ENCODE peak calls at places on chromosomes 6 and 20, in four cellular contexts. One of them, this sample, is unnamed.

GRCh38 chr6:81800666-81801065 is 48.2 kb upstream of the TENT5A start:
- DNase-seq in H1: no peak
- DNase-seq in HepG2: no peak
- DNase-seq in K562: no peak
- DNase-seq in this sample: no peak

GRCh38 chr6:79031821-79032590 is 46.0 kb downstream of the PHIP start:
- DNase-seq in H1: no peak
- DNase-seq in HepG2: no peak
- DNase-seq in K562: no peak
- DNase-seq in this sample: no peak

GRCh38 chr6:12548526-12548925 is 168.0 kb upstream of the PHACTR1 start:
- DNase-seq in H1: no peak
- DNase-seq in HepG2: no peak
- DNase-seq in K562: no peak
- DNase-seq in this sample: no peak

GRCh38 chr20:46438156-46438750 is 31.8 kb upstream of the ELMO2 start:
- DNase-seq in H1: no peak
- DNase-seq in HepG2: peak; percentile 50
- DNase-seq in K562: peak; percentile 32
- DNase-seq in this sample: peak; percentile 65

GRCh38 chr6:38262609-38263008 is 377.1 kb downstream of the BTBD9 start:
- DNase-seq in H1: no peak
- DNase-seq in HepG2: no peak
- DNase-seq in K562: no peak
- DNase-seq in this sample: no peak

GRCh38 chr20:21719592-21720214 is 14.2 kb downstream of the PAX1 start:
- DNase-seq in H1: peak; percentile 81
- DNase-seq in HepG2: peak; percentile 68
- DNase-seq in K562: peak; percentile 51
- DNase-seq in this sample: peak; percentile 78

GRCh38 chr6:36349240-36349639 is 12.6 kb upstream of the BNIP5 start:
- DNase-seq in H1: no peak
- DNase-seq in HepG2: no peak
- DNase-seq in K562: no peak
- DNase-seq in this sample: no peak

GRCh38 chr20:32600681-32601237 is 15.6 kb upstream of the NOL4L start:
- DNase-seq in H1: no peak
- DNase-seq in HepG2: no peak
- DNase-seq in K562: no peak
- DNase-seq in this sample: no peak

GRCh38 chr6:67563671-67564070 is 1071.4 kb upstream of the ADGRB3 start:
- DNase-seq in H1: no peak
- DNase-seq in HepG2: no peak
- DNase-seq in K562: no peak
- DNase-seq in this sample: no peak

GRCh38 chr20:18666803-18667460 is 79.1 kb downstream of the DTD1 start:
- DNase-seq in H1: no peak
- DNase-seq in HepG2: no peak
- DNase-seq in K562: no peak
- DNase-seq in this sample: no peak

GRCh38 chr20:53728359-53728758 is 134.7 kb upstream of the ZNF217 start:
- DNase-seq in H1: no peak
- DNase-seq in HepG2: no peak
- DNase-seq in K562: no peak
- DNase-seq in this sample: no peak

GRCh38 chr6:47234258-47234933 is 75.3 kb downstream of the TNFRSF21 start:
- DNase-seq in H1: no peak
- DNase-seq in HepG2: no peak
- DNase-seq in K562: no peak
- DNase-seq in this sample: no peak

GRCh38 chr6:43936476-43936875 is 166.5 kb downstream of the VEGFA start:
- DNase-seq in H1: no peak
- DNase-seq in HepG2: no peak
- DNase-seq in K562: no peak
- DNase-seq in this sample: no peak

GRCh38 chr6:259901-260508 is 32.3 kb upstream of the DUSP22 start:
- DNase-seq in H1: no peak
- DNase-seq in HepG2: no peak
- DNase-seq in K562: no peak
- DNase-seq in this sample: no peak

GRCh38 chr6:139337830-139338229 is 36.6 kb downstream of the CITED2 start:
- DNase-seq in H1: no peak
- DNase-seq in HepG2: no peak
- DNase-seq in K562: no peak
- DNase-seq in this sample: no peak

GRCh38 chr6:136244061-136244616 is 6.0 kb downstream of the MTFR2 start:
- DNase-seq in H1: no peak
- DNase-seq in HepG2: no peak
- DNase-seq in K562: no peak
- DNase-seq in this sample: no peak

GRCh38 chr6:136341967-136342366 is 52.3 kb upstream of the BCLAF1 start:
- DNase-seq in H1: no peak
- DNase-seq in HepG2: no peak
- DNase-seq in K562: peak; percentile 36
- DNase-seq in this sample: no peak

GRCh38 chr6:44268095-44268628 is 2.1 kb upstream of the TMEM151B start:
- DNase-seq in H1: peak; percentile 89
- DNase-seq in HepG2: peak; percentile 60
- DNase-seq in K562: peak; percentile 79
- DNase-seq in this sample: peak; percentile 53

GRCh38 chr6:120355822-120356221 is 978.5 kb downstream of the TBC1D32 start:
- DNase-seq in H1: no peak
- DNase-seq in HepG2: no peak
- DNase-seq in K562: no peak
- DNase-seq in this sample: no peak

GRCh38 chr20:50688256-50688655 is 3.1 kb downstream of the RIPOR3 start:
- DNase-seq in H1: no peak
- DNase-seq in HepG2: no peak
- DNase-seq in K562: no peak
- DNase-seq in this sample: no peak

GRCh38 chr6:14863896-14864850 is 381.7 kb upstream of the JARID2 start:
- DNase-seq in H1: no peak
- DNase-seq in HepG2: no peak
- DNase-seq in K562: peak; percentile 80
- DNase-seq in this sample: no peak

GRCh38 chr6:144151010-144151727 is 852 bp downstream of the STX11 start:
- DNase-seq in H1: no peak
- DNase-seq in HepG2: no peak
- DNase-seq in K562: peak; percentile 19
- DNase-seq in this sample: peak; percentile 3
- TF ChIP-seq PHF8 in H1: no peak
- TF ChIP-seq PHF8 in HepG2: no peak
- TF ChIP-seq PHF8 in K562: no peak
- TF ChIP-seq PHF8 in this sample: no peak

GRCh38 chr20:57716893-57717292 is 7.1 kb upstream of the PMEPA1 start:
- DNase-seq in H1: no peak
- DNase-seq in HepG2: no peak
- DNase-seq in K562: no peak
- DNase-seq in this sample: no peak
- TF ChIP-seq CEBPB in H1: no peak
- TF ChIP-seq CEBPB in HepG2: no peak
- TF ChIP-seq CEBPB in K562: no peak
- TF ChIP-seq CEBPB in this sample: no peak

GRCh38 chr20:23318347-23318746 is 32.2 kb upstream of the NXT1 start:
- DNase-seq in H1: no peak
- DNase-seq in HepG2: no peak
- DNase-seq in K562: no peak
- DNase-seq in this sample: no peak

GRCh38 chr20:23325107-23325506 is 25.5 kb upstream of the NXT1 start:
- DNase-seq in H1: no peak
- DNase-seq in HepG2: no peak
- DNase-seq in K562: no peak
- DNase-seq in this sample: no peak

GRCh38 chr20:23317081-23317480 is 33.5 kb upstream of the NXT1 start:
- DNase-seq in H1: no peak
- DNase-seq in HepG2: no peak
- DNase-seq in K562: no peak
- DNase-seq in this sample: no peak

GRCh38 chr20:23316626-23317025 is 34.0 kb upstream of the NXT1 start:
- DNase-seq in H1: no peak
- DNase-seq in HepG2: no peak
- DNase-seq in K562: no peak
- DNase-seq in this sample: no peak

GRCh38 chr20:23320317-23320716 is 30.3 kb upstream of the NXT1 start:
- DNase-seq in H1: no peak
- DNase-seq in HepG2: peak; percentile 47
- DNase-seq in K562: no peak
- DNase-seq in this sample: peak; percentile 55
- TF ChIP-seq PHF8 in H1: no peak
- TF ChIP-seq PHF8 in HepG2: no peak
- TF ChIP-seq PHF8 in K562: no peak
- TF ChIP-seq PHF8 in this sample: no peak

DNA sequence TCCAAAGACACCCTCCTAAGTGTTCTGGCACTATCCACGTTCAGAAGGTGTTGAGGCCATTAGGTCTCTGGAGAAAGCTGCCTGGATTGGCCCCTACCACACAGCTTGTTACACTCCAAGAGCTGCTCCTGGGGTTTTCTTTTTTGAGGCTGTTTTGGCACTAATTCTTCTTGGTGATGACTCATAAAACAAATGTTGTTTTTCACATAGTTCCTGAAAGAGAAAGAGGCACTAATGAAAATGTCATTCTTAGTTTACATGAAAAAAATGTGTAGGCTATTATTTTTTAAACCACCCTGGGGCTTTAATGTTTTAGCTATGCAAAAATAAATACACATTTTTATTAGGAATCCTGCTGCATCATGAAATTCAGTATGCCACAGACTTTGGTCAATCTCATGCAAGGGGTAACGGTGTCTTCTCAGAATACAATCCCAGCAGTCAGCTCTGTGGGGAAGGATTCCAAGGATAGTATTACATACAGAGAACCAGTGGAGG is 38.1 kb downstream of the TBPL1 start:
- DNase-seq in H1: no peak
- DNase-seq in HepG2: peak; percentile 21
- DNase-seq in K562: no peak
- DNase-seq in this sample: no peak
- TF ChIP-seq CEBPB in H1: no peak
- TF ChIP-seq CEBPB in HepG2: no peak
- TF ChIP-seq CEBPB in K562: no peak
- TF ChIP-seq CEBPB in this sample: no peak

GRCh38 chr6:122817362-122817761 is 28.3 kb downstream of the SMPDL3A start:
- DNase-seq in H1: no peak
- DNase-seq in HepG2: no peak
- DNase-seq in K562: no peak
- DNase-seq in this sample: no peak

GRCh38 chr6:122821095-122821494 is 32.0 kb downstream of the SMPDL3A start:
- DNase-seq in H1: no peak
- DNase-seq in HepG2: no peak
- DNase-seq in K562: no peak
- DNase-seq in this sample: no peak

GRCh38 chr6:122818866-122819265 is 29.8 kb downstream of the SMPDL3A start:
- DNase-seq in H1: no peak
- DNase-seq in HepG2: no peak
- DNase-seq in K562: no peak
- DNase-seq in this sample: no peak

GRCh38 chr6:122817766-122818165 is 28.7 kb downstream of the SMPDL3A start:
- DNase-seq in H1: no peak
- DNase-seq in HepG2: no peak
- DNase-seq in K562: no peak
- DNase-seq in this sample: no peak
- TF ChIP-seq PHF8 in H1: no peak
- TF ChIP-seq PHF8 in HepG2: no peak
- TF ChIP-seq PHF8 in K562: no peak
- TF ChIP-seq PHF8 in this sample: no peak

DNA sequence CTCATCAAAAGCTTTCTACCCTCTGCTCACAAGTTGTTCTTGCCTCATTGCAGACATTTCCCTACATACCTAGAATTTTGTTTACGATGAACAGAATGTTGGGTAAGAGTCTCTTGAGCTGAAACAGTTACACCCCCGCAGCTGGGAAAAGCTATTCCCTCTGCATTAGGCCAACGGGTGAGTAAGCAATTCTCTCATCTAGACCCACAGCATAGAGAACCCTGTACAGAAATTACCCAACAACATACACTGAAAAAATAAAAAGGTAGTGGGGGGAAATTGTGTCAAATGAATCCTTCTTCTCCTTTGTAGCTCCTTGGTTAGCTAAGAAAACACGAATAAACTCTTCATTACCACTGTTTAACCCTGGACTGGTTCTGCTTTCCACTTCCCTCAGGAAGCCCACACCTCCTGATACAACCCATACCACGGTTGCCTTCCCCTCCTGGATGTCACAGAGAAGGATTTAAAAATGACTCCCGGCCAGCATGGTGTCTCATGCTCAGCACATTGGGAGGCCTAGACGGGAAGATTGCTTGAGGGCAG is 214.9 kb upstream of the SHLD1 start:
- DNase-seq in H1: no peak
- DNase-seq in HepG2: peak; percentile 78
- DNase-seq in K562: peak; percentile 48
- DNase-seq in this sample: peak; percentile 60
- TF ChIP-seq CEBPB in H1: no peak
- TF ChIP-seq CEBPB in HepG2: peak; percentile 82
- TF ChIP-seq CEBPB in K562: peak; percentile 85
- TF ChIP-seq CEBPB in this sample: no peak

GRCh38 chr6:35298625-35299140 is 1.1 kb downstream of the DEF6 start:
- DNase-seq in H1: no peak
- DNase-seq in HepG2: no peak
- DNase-seq in K562: no peak
- DNase-seq in this sample: no peak
- TF ChIP-seq PHF8 in H1: no peak
- TF ChIP-seq PHF8 in HepG2: no peak
- TF ChIP-seq PHF8 in K562: no peak
- TF ChIP-seq PHF8 in this sample: no peak

DNA sequence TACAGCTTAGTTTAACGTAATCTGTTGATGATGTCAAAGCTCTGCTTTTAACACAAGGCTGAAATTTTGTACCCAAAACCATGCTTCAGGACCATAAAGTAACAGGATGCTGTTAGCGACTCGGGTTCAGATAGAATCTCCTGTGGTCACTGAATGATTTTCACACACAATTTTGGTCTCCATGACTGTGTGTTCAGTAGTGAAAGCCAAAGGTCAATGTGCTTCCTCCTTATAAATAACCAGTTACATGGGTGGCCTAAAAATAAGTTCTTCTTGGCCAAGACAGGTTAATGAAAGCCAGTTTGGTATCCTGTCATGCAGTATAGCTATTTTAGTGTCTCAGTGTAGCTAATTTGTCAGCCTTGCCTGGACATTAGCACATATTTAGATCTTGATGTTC is 19.1 kb upstream of the LOC128125822 start:
- DNase-seq in H1: no peak
- DNase-seq in HepG2: no peak
- DNase-seq in K562: no peak
- DNase-seq in this sample: no peak
- TF ChIP-seq CEBPB in H1: no peak
- TF ChIP-seq CEBPB in HepG2: no peak
- TF ChIP-seq CEBPB in K562: no peak
- TF ChIP-seq CEBPB in this sample: no peak

GRCh38 chr20:44858959-44859358 is 26.5 kb upstream of the YWHAB start:
- DNase-seq in H1: peak; percentile 41
- DNase-seq in HepG2: no peak
- DNase-seq in K562: peak; percentile 18
- DNase-seq in this sample: no peak
- TF ChIP-seq PHF8 in H1: no peak
- TF ChIP-seq PHF8 in HepG2: no peak
- TF ChIP-seq PHF8 in K562: no peak
- TF ChIP-seq PHF8 in this sample: no peak